ENCODE peak calls at places on chromosomes 2 and 18, in seven cellular contexts. E is BE2C; J is fibroblast of mammary gland; Z is SK-N-SH; T is CD8-positive, alpha-beta T cell; Q is ovary; M is stomach. V is an unnamed sample.

GRCh38 chr18:59461171-59461570 is 102.1 kb upstream of the LMAN1 start:
- DNase-seq in M (no peak), Q (no peak), E (no peak), J (no peak), Z (no peak), T (no peak), V (no peak)

GRCh38 chr2:154700142-154700541 is 1.6 kb downstream of the KCNJ3 start:
- DNase-seq in T (no peak), Z (no peak), J (no peak), M (no peak), Q (no peak), E (no peak), V (no peak)

GRCh38 chr18:10400534-10400933 is 53.9 kb upstream of the APCDD1 start:
- DNase-seq in Z (no peak), J (no peak), Q (no peak), M (no peak), E (no peak), T (no peak), V (no peak)

GRCh38 chr2:10006248-10007147 is 36.9 kb upstream of the KLF11 start:
- DNase-seq in J (no peak), Q (no peak), T (no peak), M (peak; percentile 87), Z (peak; percentile 92), E (peak; percentile 66), V (no peak)

GRCh38 chr2:223007531-223007930 is 44.5 kb upstream of the KCNE4 start:
- DNase-seq in Q (no peak), E (no peak), T (no peak), Z (no peak), M (no peak), J (peak; percentile 62), V (peak; percentile 66)

GRCh38 chr2:221779614-221780067 is 207.5 kb upstream of the EPHA4 start:
- DNase-seq in E (no peak), T (no peak), J (peak; percentile 81), Z (no peak), Q (no peak), M (no peak), V (peak; percentile 3)

GRCh38 chr2:118046628-118047210 is 32.8 kb upstream of the CCDC93 start:
- DNase-seq in J (peak; percentile 67), E (no peak), Q (no peak), T (no peak), Z (peak; percentile 23), M (no peak), V (peak; percentile 57)

GRCh38 chr2:119082821-119083400 is 75.6 kb downstream of the C1QL2 start:
- DNase-seq in M (no peak), Q (no peak), T (no peak), E (no peak), J (no peak), Z (no peak), V (no peak)

GRCh38 chr2:233486357-233486756 is 80.2 kb downstream of the USP40 start:
- DNase-seq in Z (no peak), J (no peak), T (no peak), M (no peak), E (no peak), Q (no peak), V (no peak)

GRCh38 chr2:105711394-105711793 is 33.3 kb upstream of the NCK2 start:
- DNase-seq in T (no peak), Q (no peak), J (no peak), M (no peak), E (no peak), Z (no peak), V (no peak)

GRCh38 chr2:134628453-134628852 is 90.3 kb downstream of the TMEM163 start:
- DNase-seq in Q (no peak), T (no peak), M (no peak), E (no peak), Z (no peak), J (no peak), V (no peak)

GRCh38 chr2:159169187-159169586 is 117.3 kb downstream of the WDSUB1 start:
- DNase-seq in E (no peak), J (no peak), M (no peak), T (no peak), Q (no peak), Z (no peak), V (no peak)

GRCh38 chr18:55589625-55590291 is 1.8 kb upstream of the TCF4 start:
- DNase-seq in Q (peak; percentile 98), M (peak; percentile 81), T (peak; percentile 59), Z (peak; percentile 93), E (peak; percentile 88), J (peak; percentile 95), V (peak; percentile 96)

GRCh38 chr2:4499316-4499715 is 795.9 kb downstream of the DCDC2C start:
- DNase-seq in T (no peak), Z (no peak), M (no peak), Q (no peak), J (no peak), E (no peak), V (no peak)

GRCh38 chr2:71951067-71951436 is 196.6 kb downstream of the CYP26B1 start:
- DNase-seq in M (no peak), T (no peak), J (no peak), E (no peak), Z (no peak), Q (no peak), V (no peak)

GRCh38 chr2:135996304-135996703 is 10.9 kb upstream of the DARS1 start:
- DNase-seq in M (no peak), Q (no peak), E (no peak), T (no peak), J (no peak), Z (no peak), V (no peak)

GRCh38 chr2:106108351-106108750 is 85.8 kb downstream of the UXS1 start:
- DNase-seq in M (no peak), T (no peak), J (peak; percentile 21), Q (peak; percentile 54), E (no peak), Z (peak; percentile 54), V (peak; percentile 30)

GRCh38 chr2:84894131-84894586 is 11.3 kb upstream of the TMSB10 start:
- DNase-seq in J (no peak), E (no peak), Z (no peak), T (no peak), Q (no peak), M (no peak), V (no peak)

DNA sequence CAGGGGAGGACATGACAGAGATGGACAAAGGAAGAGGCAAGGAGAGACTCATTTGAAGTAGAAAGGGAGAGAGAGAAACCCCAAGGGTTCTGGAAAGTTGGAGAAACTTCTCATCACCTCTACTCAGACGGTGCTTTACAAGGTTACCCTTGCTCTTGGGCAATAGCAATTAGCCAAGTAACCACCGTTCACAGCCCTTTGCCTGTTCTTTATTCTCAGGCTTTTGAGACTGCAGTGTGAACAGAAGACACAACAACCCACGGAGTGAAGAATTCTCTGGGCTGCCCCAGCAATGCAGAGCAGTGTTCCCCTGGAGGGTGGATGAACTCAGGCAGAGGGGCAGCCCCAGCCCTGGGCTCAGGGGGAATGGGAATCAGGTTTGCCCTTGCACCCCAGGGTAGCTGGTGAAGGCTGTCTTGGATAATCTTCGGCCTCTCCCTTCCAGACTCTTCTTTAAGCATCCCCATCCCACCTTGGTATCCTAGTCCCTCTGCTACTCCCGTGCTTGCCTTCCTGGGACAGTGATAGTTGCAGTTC is 69.1 kb downstream of the MCFD2 start:
- DNase-seq in Q (no peak), E (no peak), Z (no peak), T (no peak), M (no peak), J (peak; percentile 58), V (peak; percentile 73)
- H3K4me3 ChIP-seq in Q (no peak overlapping the region), E (no peak overlapping the region), Z (no peak overlapping the region), T (no peak overlapping the region), M (no peak overlapping the region), J (no peak overlapping the region), V (no peak overlapping the region)

GRCh38 chr2:219514836-219515235 is 554 bp downstream of the ASIC4 start:
- DNase-seq in J (no peak), Z (no peak), Q (no peak), T (no peak), E (no peak), M (no peak), V (no peak)

GRCh38 chr2:219511547-219512325 is 2.5 kb upstream of the ASIC4 start:
- DNase-seq in Q (no peak), M (no peak), J (no peak), Z (peak; percentile 75), E (peak; percentile 88), T (no peak), V (no peak)

GRCh38 chr2:219514196-219514761 is at the start of gene ASIC4:
- DNase-seq in M (no peak), Q (no peak), J (no peak), Z (peak; percentile 86), T (no peak), E (peak; percentile 76), V (peak; percentile 12)

GRCh38 chr2:219512524-219513216 is 1.6 kb upstream of the ASIC4 start:
- DNase-seq in M (no peak), J (no peak), Q (no peak), E (peak; percentile 69), T (no peak), Z (peak; percentile 61), V (no peak)

DNA sequence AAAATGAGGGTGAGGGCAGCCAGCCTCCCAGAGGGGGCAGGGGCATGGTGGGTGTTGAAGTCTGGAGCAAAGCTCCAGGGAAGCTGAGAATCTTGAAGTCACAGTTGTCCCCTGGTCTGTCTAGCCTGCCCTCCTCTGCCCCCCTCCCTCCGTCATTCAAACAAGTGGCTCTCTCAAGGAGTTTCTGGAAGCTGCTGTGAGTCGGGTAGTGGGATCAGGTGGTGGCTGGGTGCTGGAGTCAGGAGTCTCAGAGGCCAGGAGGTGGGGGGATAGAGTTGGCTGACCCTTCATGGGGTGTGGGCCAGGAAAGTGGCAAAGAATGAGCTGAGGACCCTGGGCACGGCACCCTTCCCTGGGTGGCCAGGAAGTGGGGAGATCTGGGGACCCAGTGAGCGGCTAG is 495 bp upstream of the ASIC4 start:
- DNase-seq in Q (no peak), Z (no peak), J (no peak), E (no peak), M (no peak), T (no peak), V (no peak)
- H3K4me3 ChIP-seq in Q (no peak overlapping the region), Z (no peak overlapping the region), J (no peak overlapping the region), E (peak overlapping the region; percentile 53), M (no peak overlapping the region), T (no peak overlapping the region), V (no peak overlapping the region)

GRCh38 chr2:169509230-169509917 is at the start of gene KLHL41:
- DNase-seq in M (no peak), Z (no peak), J (peak; percentile 60), E (no peak), T (no peak), Q (no peak), V (peak; percentile 38)
- H3K4me3 ChIP-seq in M (no peak within 1 kb of the TSS), Z (no peak within 1 kb of the TSS), J (no peak within 1 kb of the TSS), E (no peak within 1 kb of the TSS), T (no peak within 1 kb of the TSS), Q (no peak within 1 kb of the TSS), V (no peak within 1 kb of the TSS)

GRCh38 chr18:76824136-76824676 is 1.8 kb downstream of the ZNF236 start:
- DNase-seq in T (no peak), Q (no peak), Z (no peak), M (no peak), J (no peak), E (no peak), V (no peak)
- H3K4me3 ChIP-seq in T (no peak overlapping the region), Q (no peak overlapping the region), Z (no peak overlapping the region), M (peak overlapping the region; percentile 68), J (peak overlapping the region; percentile 78), E (no peak overlapping the region), V (peak overlapping the region; percentile 65)

DNA sequence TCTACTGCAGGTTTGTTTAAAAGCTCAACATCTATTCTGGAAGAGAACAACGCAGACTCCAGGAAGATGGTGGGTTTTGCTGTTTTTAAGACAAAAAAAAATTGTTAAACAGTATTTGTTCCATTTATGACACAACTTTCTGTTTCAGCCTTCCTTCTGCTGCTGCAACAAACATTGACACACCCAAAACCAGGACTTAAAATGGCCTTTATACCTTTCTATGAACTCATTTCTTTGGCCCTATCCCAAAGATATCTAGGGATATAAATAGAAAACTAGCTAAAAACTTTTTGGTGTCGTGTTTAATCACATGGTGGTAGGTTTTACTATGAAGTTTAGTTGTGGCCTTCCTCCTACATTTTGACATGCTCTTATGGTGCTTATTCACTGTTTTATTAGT is 964 bp upstream of the GALNT3 start:
- DNase-seq in M (no peak), Q (no peak), E (no peak), T (no peak), J (no peak), Z (no peak), V (no peak)
- H3K4me3 ChIP-seq in M (peak overlapping the region; percentile 63), Q (peak overlapping the region; percentile 43), E (no peak overlapping the region), T (peak overlapping the region; percentile 42), J (no peak overlapping the region), Z (no peak overlapping the region), V (no peak overlapping the region)